ENCODE peak calls at places on chromosomes 7 and 10, in six cellular contexts. L is cardiac septum; K is stimulated activated CD4-positive, alpha-beta T cell treated with anti-CD3 and anti-CD28 coated beads, Interleukin-2, amount 100 ng/mL, for 48 hours; C is H54; E is activated gamma-delta T cell; Q is A172. F is an unnamed sample.

GRCh38 chr7:50397320-50397970 is 52.7 kb downstream of the FIGNL1 start:
- DNase-seq in L (no peak), K (no peak), C (no peak), E (no peak), Q (no peak), F (no peak)

GRCh38 chr10:96311180-96311697 is 7.0 kb downstream of the DNTT start:
- DNase-seq in L (no peak), K (no peak), C (no peak), E (no peak), Q (no peak), F (no peak)

GRCh38 chr10:25766687-25767221 is 167.3 kb upstream of the MYO3A start:
- DNase-seq in L (no peak), K (no peak), C (no peak), E (no peak), Q (no peak), F (no peak)

GRCh38 chr7:102451371-102452054 is 13.2 kb downstream of the ALKBH4 start:
- DNase-seq in L (no peak), K (no peak), C (no peak), E (no peak), Q (no peak), F (no peak)

GRCh38 chr7:95632609-95633008 is 36.3 kb upstream of the PDK4 start:
- DNase-seq in L (no peak), K (no peak), C (no peak), E (no peak), Q (no peak), F (no peak)

GRCh38 chr10:119316729-119317097 is 109.3 kb downstream of the GRK5 start:
- DNase-seq in L (no peak), K (no peak), C (peak), E (no peak), Q (peak), F (no peak)

GRCh38 chr7:137564677-137565076 is 221.1 kb upstream of the PTN start:
- DNase-seq in L (no peak), K (no peak), C (no peak), E (no peak), Q (no peak), F (no peak)

GRCh38 chr10:89478085-89478738 is 57.2 kb downstream of the SLC16A12 start:
- DNase-seq in L (no peak), K (no peak), C (no peak), E (no peak), Q (peak), F (no peak)

GRCh38 chr10:62396864-62397263 is 22.7 kb downstream of the ZNF365 start:
- DNase-seq in L (no peak), K (no peak), C (no peak), E (no peak), Q (no peak), F (no peak)

GRCh38 chr10:84179059-84179710 is 5.6 kb downstream of the GPR15LG start:
- DNase-seq in L (peak), K (no peak), C (no peak), E (no peak), Q (peak), F (no peak)

GRCh38 chr10:69316313-69317059 is 38.2 kb downstream of the HK1 start:
- DNase-seq in L (no peak), K (no peak), C (peak), E (no peak), Q (peak), F (no peak)

GRCh38 chr7:128041203-128041602 is 10.0 kb upstream of the LRRC4 start:
- DNase-seq in L (no peak), K (no peak), C (no peak), E (no peak), Q (peak), F (no peak)

GRCh38 chr10:132383026-132383565 is 13.9 kb upstream of the PWWP2B start:
- DNase-seq in L (no peak), K (no peak), C (no peak), E (no peak), Q (no peak), F (no peak)

GRCh38 chr10:110113670-110114337 is 93.6 kb upstream of the MXI1 start:
- DNase-seq in L (no peak), K (no peak), C (no peak), E (no peak), Q (no peak), F (no peak)

GRCh38 chr10:59537451-59537850 is 172.2 kb downstream of the SLC16A9 start:
- DNase-seq in L (no peak), K (no peak), C (no peak), E (no peak), Q (no peak), F (no peak)

GRCh38 chr10:113382691-113383090 is 170.2 kb upstream of the HABP2 start:
- DNase-seq in L (no peak), K (no peak), C (no peak), E (no peak), Q (no peak), F (no peak)

GRCh38 chr10:71957546-71958275 is 6.5 kb upstream of the CHST3 start:
- DNase-seq in L (no peak), K (no peak), C (no peak), E (no peak), Q (no peak), F (no peak)

GRCh38 chr10:97321032-97321806 is 2.1 kb downstream of the FRAT1 start:
- DNase-seq in L (no peak), K (peak), C (no peak), E (peak), Q (no peak), F (peak)

GRCh38 chr10:99917963-99918825 is 91.6 kb downstream of the DNMBP start:
- DNase-seq in L (no peak), K (no peak), C (no peak), E (no peak), Q (peak), F (peak)

GRCh38 chr7:36312064-36312914 is 77.4 kb upstream of the ANLN start:
- DNase-seq in L (no peak), K (no peak), C (no peak), E (no peak), Q (no peak), F (no peak)

GRCh38 chr7:105130048-105130447 is 116.0 kb downstream of the KMT2E start:
- DNase-seq in L (no peak), K (no peak), C (no peak), E (no peak), Q (no peak), F (no peak)